ENCODE peak calls at places on chromosomes 1 and 21, in five cellular contexts. U is tibial nerve, O is left lung, M is A549, X is thoracic aorta. T is an unnamed sample.

GRCh38 chr1:231940116-231940515 is 313.5 kb downstream of the DISC1 start:
- DNase-seq in U (no peak), O (no peak), M (no peak), X (no peak), T (no peak)

GRCh38 chr1:20641986-20642385 is 8.7 kb downstream of the PINK1 start:
- DNase-seq in U (no peak), O (no peak), M (no peak), X (no peak), T (no peak)

GRCh38 chr21:16908087-16908486 is 604.8 kb upstream of the CXADR start:
- DNase-seq in U (peak), O (peak), M (no peak), X (peak), T (no peak)

GRCh38 chr1:44084998-44085675 is 33.5 kb upstream of the KLF17 start:
- DNase-seq in U (no peak), O (no peak), M (no peak), X (no peak), T (no peak)

GRCh38 chr1:14441302-14441741 is 157.2 kb upstream of the KAZN start:
- DNase-seq in U (no peak), O (peak), M (no peak), X (no peak), T (no peak)

GRCh38 chr1:206582537-206583460 is 29.5 kb downstream of the EIF2D start:
- DNase-seq in U (no peak), O (no peak), M (no peak), X (no peak), T (no peak)

GRCh38 chr1:60503216-60503615 is 429.6 kb upstream of the C1orf87 start:
- DNase-seq in U (no peak), O (no peak), M (no peak), X (no peak), T (no peak)

GRCh38 chr1:181129771-181130606 is 41.5 kb downstream of the IER5 start:
- DNase-seq in U (no peak), O (no peak), M (no peak), X (no peak), T (no peak)

GRCh38 chr1:94247146-94248094 is 10.0 kb upstream of the ARHGAP29 start:
- DNase-seq in U (peak), O (peak), M (peak), X (no peak), T (peak)

GRCh38 chr1:170864238-170864637 is 71.1 kb upstream of the MROH9 start:
- DNase-seq in U (peak), O (peak), M (no peak), X (no peak), T (no peak)

GRCh38 chr1:6627031-6627430 is 2.4 kb downstream of the THAP3 start:
- DNase-seq in U (no peak), O (no peak), M (no peak), X (no peak), T (no peak)
- TF ChIP-seq CTCF in U (no peak), O (no peak), M (no peak), X (no peak), T (no peak)

GRCh38 chr1:208670778-208671177 is 426.6 kb upstream of the PLXNA2 start:
- DNase-seq in U (no peak), O (no peak), M (no peak), X (no peak), T (no peak)

GRCh38 chr1:208668991-208669390 is 424.8 kb upstream of the PLXNA2 start:
- DNase-seq in U (no peak), O (no peak), M (no peak), X (no peak), T (no peak)
- TF ChIP-seq CTCF in U (no peak), O (no peak), M (no peak), X (no peak), T (no peak)

GRCh38 chr1:2343023-2343935 is 48.1 kb downstream of the MORN1 start:
- DNase-seq in U (no peak), O (no peak), M (no peak), X (no peak), T (no peak)

GRCh38 chr1:2340918-2341254 is 50.5 kb downstream of the MORN1 start:
- DNase-seq in U (no peak), O (no peak), M (no peak), X (no peak), T (no peak)

GRCh38 chr1:2341706-2342383 is 49.5 kb downstream of the MORN1 start:
- DNase-seq in U (no peak), O (no peak), M (no peak), X (no peak), T (no peak)

GRCh38 chr1:2344121-2344681 is 47.2 kb downstream of the MORN1 start:
- DNase-seq in U (no peak), O (no peak), M (no peak), X (no peak), T (no peak)

GRCh38 chr1:2342384-2343022 is 48.9 kb downstream of the MORN1 start:
- DNase-seq in U (no peak), O (no peak), M (no peak), X (no peak), T (no peak)
- TF ChIP-seq CTCF in U (no peak), O (no peak), M (no peak), X (no peak), T (no peak)

GRCh38 chr1:180028864-180029263 is 74.3 kb downstream of the CEP350 start:
- DNase-seq in U (no peak), O (no peak), M (no peak), X (no peak), T (no peak)
- TF ChIP-seq CTCF in U (peak), O (no peak), M (no peak), X (no peak), T (peak)

GRCh38 chr1:200556005-200556404 is 64.5 kb downstream of the KIF14 start:
- DNase-seq in U (no peak), O (no peak), M (no peak), X (no peak), T (no peak)
- TF ChIP-seq CTCF in U (no peak), O (no peak), M (peak), X (no peak), T (peak)

DNA sequence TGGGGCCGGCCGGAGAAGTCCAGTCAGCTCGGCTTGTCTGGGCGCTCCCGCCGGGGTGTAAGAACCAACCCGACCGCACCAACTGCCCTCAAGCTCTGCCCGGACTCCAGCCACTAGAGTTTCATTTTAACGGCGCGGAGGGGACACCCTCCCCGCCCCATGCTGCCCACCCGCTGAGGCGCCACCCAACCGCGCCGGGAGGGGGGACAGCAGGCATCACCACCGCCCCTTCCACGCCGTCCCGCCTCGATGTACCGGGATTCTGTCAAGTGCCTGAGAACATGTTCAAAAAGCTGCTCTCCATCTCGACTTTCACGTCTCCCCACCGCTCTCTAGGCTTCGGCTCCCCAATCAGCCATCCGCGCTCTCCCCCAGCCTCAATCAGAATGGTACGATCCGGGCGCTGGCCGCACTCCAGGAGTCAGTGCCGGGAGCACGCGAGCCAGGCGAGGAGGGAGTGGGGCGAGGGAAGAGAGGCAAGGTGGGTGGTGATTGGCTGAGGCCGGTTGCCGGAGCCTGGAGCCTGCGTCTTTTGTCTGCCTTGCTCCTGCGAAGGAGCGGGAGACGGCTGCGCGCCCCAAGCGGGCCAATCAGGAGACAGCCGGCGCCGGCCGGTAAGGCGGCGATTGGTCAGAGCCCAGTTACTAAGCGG is at the start of gene PIK3R3:
- DNase-seq in U (peak), O (peak), M (peak), X (peak), T (peak)
- TF ChIP-seq CTCF in U (peak), O (no peak), M (no peak), X (no peak), T (no peak)

GRCh38 chr1:93136445-93136844 is 43.8 kb downstream of the TMED5 start:
- DNase-seq in U (no peak), O (no peak), M (no peak), X (no peak), T (no peak)
- TF ChIP-seq CTCF in U (no peak), O (no peak), M (no peak), X (no peak), T (no peak)

T was measured in type B pancreatic cell.